ENCODE peak calls at places on chromosomes 13 and 19, in four cellular contexts. D, C, J and X are unnamed samples.

GRCh38 chr19:44903602-44904425 is 1.8 kb upstream of the APOE start:
- DNase-seq in D (no peak), J (peak), C (peak), X (no peak)

GRCh38 chr19:29872224-29872731 is 60.5 kb downstream of the CCNE1 start:
- DNase-seq in D (no peak), C (peak), J (no peak), X (no peak)

GRCh38 chr19:14418743-14419037 is 451 bp downstream of the DDX39A start:
- DNase-seq in J (no peak), C (no peak), D (no peak), X (no peak)

GRCh38 chr19:44603201-44603945 is 10.0 kb upstream of the IGSF23 start:
- DNase-seq in C (peak), D (peak), J (no peak), X (no peak)

GRCh38 chr13:44219808-44220544 is 153.6 kb upstream of the SERP2 start:
- DNase-seq in J (no peak), D (peak), C (peak), X (peak)

GRCh38 chr13:31119966-31120733 is 41.6 kb downstream of the HSPH1 start:
- DNase-seq in C (peak), J (no peak), D (no peak), X (no peak)

GRCh38 chr19:4373601-4374441 is 26.5 kb downstream of the SH3GL1 start:
- DNase-seq in D (no peak), C (peak), J (peak), X (no peak)

GRCh38 chr19:40519352-40520322 is 52.8 kb downstream of the SPTBN4 start:
- DNase-seq in J (no peak), D (no peak), C (peak), X (no peak)

GRCh38 chr13:50951366-50951765 is 41.8 kb downstream of the RNASEH2B start:
- DNase-seq in D (no peak), C (peak), J (no peak), X (no peak)

GRCh38 chr13:80037505-80037888 is 303.4 kb downstream of the SPRY2 start:
- DNase-seq in C (peak), D (peak), J (no peak), X (no peak)

GRCh38 chr13:38462605-38463004 is 113.0 kb downstream of the UFM1 start:
- DNase-seq in D (no peak), J (no peak), C (no peak), X (no peak)

GRCh38 chr19:892243-892996 is 567 bp downstream of the MED16 start:
- DNase-seq in D (no peak), C (no peak), J (no peak), X (no peak)

GRCh38 chr13:42420304-42420703 is 148.4 kb downstream of the AKAP11 start:
- DNase-seq in C (no peak), D (no peak), J (no peak), X (no peak)

GRCh38 chr13:47146991-47147783 is 250.3 kb upstream of the HTR2A start:
- DNase-seq in D (no peak), C (no peak), J (no peak), X (no peak)

GRCh38 chr19:49425922-49426592 is 869 bp downstream of the GFY start:
- DNase-seq in D (no peak), C (no peak), J (no peak), X (no peak)

GRCh38 chr13:75550159-75550567 is 572 bp downstream of the UCHL3 start:
- DNase-seq in J (no peak), C (peak), D (peak), X (no peak)

GRCh38 chr13:99982021-99982740 is 597 bp downstream of the ZIC2 start:
- DNase-seq in D (no peak), C (no peak), J (peak), X (peak)